ENCODE peak calls at places on chromosomes 16 and 17, in four cellular contexts. C is dorsolateral prefrontal cortex, B is AG04450, X is A673. A is an unnamed sample.

GRCh38 chr17:79374087-79374486 is 236.8 kb downstream of the RBFOX3 start:
- DNase-seq in X (no peak), C (no peak), B (no peak), A (no peak)

GRCh38 chr17:19333736-19334290 is 28.7 kb downstream of the B9D1 start:
- DNase-seq in C (peak), X (no peak), B (no peak), A (no peak)

GRCh38 chr17:43875476-43876147 is 28.6 kb downstream of the CD300LG start:
- DNase-seq in C (no peak), X (no peak), B (no peak), A (no peak)

GRCh38 chr17:76382803-76383644 is 1.4 kb upstream of the SPHK1 start:
- DNase-seq in B (no peak), C (no peak), X (peak), A (no peak)

GRCh38 chr17:29726721-29727252 is 104.1 kb upstream of the CORO6 start:
- DNase-seq in C (no peak), B (no peak), X (peak), A (peak)

GRCh38 chr17:49093131-49093530 is 39.4 kb upstream of the B4GALNT2 start:
- DNase-seq in B (no peak), C (no peak), X (no peak), A (no peak)

GRCh38 chr17:29533976-29534375 is 32.9 kb downstream of the ABHD15 start:
- DNase-seq in C (no peak), X (no peak), B (no peak), A (no peak)

GRCh38 chr17:78130439-78131101 is at the start of gene TMC8:
- DNase-seq in C (no peak), X (no peak), B (no peak), A (no peak)

GRCh38 chr16:2515180-2515803 is 1.5 kb downstream of the ATP6V0C start:
- DNase-seq in C (no peak), X (no peak), B (no peak), A (no peak)

GRCh38 chr16:11708421-11708820 is 34.2 kb downstream of the TXNDC11 start:
- DNase-seq in B (no peak), C (no peak), X (no peak), A (no peak)

GRCh38 chr17:50824429-50824828 is 11.0 kb upstream of the WFIKKN2 start:
- DNase-seq in B (no peak), X (no peak), C (no peak), A (no peak)

DNA sequence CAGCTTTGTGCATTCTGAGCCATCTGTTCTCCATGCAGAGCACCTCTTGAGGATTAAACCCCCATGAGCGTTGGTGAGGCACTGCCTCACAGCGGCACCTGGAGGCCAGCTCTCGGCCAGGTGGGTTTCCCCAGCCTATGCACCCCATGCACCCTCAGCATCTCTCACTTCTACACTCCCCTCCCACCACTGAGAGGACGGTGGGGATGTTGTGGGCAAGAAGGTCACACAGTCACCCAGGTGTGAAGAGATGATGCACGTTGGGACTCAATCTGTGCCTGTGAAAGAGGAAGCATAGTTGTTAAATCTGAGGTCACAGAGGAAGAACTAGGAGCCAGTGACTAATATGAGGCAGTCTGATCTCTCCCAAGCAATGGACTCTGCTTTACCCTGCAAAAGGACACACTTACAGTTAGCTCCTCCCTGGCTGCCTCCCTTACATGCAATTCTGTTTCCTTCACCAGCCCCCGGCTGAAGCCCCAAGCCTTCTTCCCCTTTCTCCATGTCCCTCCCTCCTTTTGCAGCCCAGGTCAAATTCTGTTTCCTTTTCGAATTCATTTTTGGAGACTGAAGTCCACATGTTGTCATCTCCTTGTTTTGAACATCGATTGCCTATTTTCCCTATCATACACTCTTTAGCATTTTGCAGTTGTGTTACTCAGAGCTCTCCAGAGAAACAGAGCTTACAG is 58.5 kb downstream of the HS3ST3B1 start:
- DNase-seq in B (no peak), X (no peak), C (no peak), A (no peak)
- TF ChIP-seq CTCF in B (no peak), X (no peak), C (no peak), A (no peak)

GRCh38 chr17:73585583-73585982 is 58.7 kb downstream of the SDK2 start:
- DNase-seq in X (no peak), B (no peak), C (no peak), A (no peak)
- TF ChIP-seq CTCF in X (peak), B (no peak), C (no peak), A (peak)

GRCh38 chr17:10626378-10626777 is 30.7 kb downstream of the MYH3 start:
- DNase-seq in B (no peak), C (no peak), X (no peak), A (no peak)

GRCh38 chr17:10631701-10632100 is 25.4 kb downstream of the MYH3 start:
- DNase-seq in B (no peak), X (no peak), C (no peak), A (no peak)

GRCh38 chr17:10629706-10630105 is 27.4 kb downstream of the MYH3 start:
- DNase-seq in B (no peak), C (no peak), X (no peak), A (no peak)

GRCh38 chr17:10631048-10631700 is 25.9 kb downstream of the MYH3 start:
- DNase-seq in X (peak), C (no peak), B (no peak), A (no peak)

DNA sequence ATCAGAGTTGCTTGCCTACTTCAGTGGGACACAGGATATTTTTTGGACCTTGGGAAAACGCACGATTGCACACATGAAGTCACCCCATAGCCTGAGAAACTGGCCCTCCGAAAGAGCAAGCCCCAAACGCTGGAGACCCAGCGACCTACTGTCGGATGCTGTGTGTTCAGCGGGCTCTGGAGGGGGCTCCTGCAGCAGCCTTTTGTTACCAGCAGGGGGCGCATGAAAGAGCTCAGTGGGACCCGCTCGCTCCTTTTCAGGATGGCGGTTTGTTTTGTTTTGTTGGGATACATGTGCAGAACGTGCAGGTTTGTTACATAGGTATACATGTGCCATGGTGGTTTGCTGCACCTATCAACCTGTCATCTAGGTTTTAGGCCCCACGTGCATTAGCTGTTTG is 28.4 kb downstream of the MYH3 start:
- DNase-seq in X (peak), C (no peak), B (no peak), A (no peak)
- TF ChIP-seq CTCF in X (peak), C (no peak), B (peak), A (peak)

DNA sequence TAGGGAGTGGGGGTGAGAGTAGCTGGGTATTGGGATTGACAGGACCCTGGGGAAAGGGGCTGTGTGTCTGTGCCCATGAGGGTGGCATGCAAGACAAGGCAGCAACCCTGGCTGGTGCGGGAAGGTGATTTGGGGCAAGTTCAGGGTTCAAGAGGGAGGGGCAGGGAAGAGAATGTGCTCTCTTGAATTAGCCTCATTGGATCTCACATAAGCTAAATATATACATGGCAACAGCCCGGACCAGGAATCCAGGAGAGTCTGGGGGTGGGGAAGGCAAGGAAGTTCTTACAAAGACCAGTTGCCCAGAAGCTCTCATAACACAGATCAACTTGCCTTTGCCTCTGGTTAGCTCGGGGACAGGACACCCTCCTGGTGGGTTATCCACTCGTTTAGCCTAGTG is 73.3 kb downstream of the IRX3 start:
- DNase-seq in B (no peak), X (no peak), C (no peak), A (no peak)
- TF ChIP-seq CTCF in B (no peak), X (no peak), C (no peak), A (no peak)

GRCh38 chr17:63399316-63399715 is 46.8 kb downstream of the CYB561 start:
- DNase-seq in X (no peak), C (no peak), B (no peak), A (no peak)

GRCh38 chr17:63398680-63399079 is 47.4 kb downstream of the CYB561 start:
- DNase-seq in X (no peak), C (no peak), B (no peak), A (no peak)

GRCh38 chr17:63395075-63395815 is 50.9 kb downstream of the CYB561 start:
- DNase-seq in B (no peak), X (no peak), C (no peak), A (no peak)

GRCh38 chr17:63402808-63403207 is 43.3 kb downstream of the CYB561 start:
- DNase-seq in B (peak), X (no peak), C (no peak), A (no peak)

DNA sequence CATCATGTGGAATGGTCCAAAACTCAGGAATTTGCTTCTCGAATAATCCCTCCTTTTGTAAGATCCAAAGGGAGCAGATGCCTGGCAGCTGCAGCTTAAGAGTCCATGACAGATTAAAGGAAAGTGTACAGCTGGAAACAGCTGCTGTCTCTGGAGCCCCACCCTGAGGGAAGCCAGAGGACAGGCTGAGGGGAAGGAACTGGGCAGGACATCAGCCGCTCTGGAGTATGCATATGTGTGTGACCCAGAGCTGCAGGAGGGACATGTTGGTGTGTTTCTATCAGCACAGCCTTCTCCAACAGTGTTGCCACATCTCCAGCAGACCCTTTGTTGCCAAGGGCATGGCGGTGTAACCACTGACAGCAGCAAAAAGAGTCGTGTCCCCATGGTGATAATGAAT is 46.2 kb downstream of the CYB561 start:
- DNase-seq in C (no peak), B (no peak), X (peak), A (no peak)
- TF ChIP-seq CTCF in C (no peak), B (no peak), X (no peak), A (no peak)

GRCh38 chr17:47840742-47841487 is at the start of gene SCRN2:
- DNase-seq in X (peak), B (peak), C (peak), A (peak)

GRCh38 chr17:47838636-47839035 is 2.4 kb downstream of the SCRN2 start:
- DNase-seq in C (no peak), X (no peak), B (no peak), A (no peak)

GRCh38 chr17:47837401-47838039 is 3.6 kb downstream of the SCRN2 start:
- DNase-seq in B (no peak), X (no peak), C (no peak), A (no peak)

GRCh38 chr17:47839899-47840741 is 953 bp downstream of the SCRN2 start:
- DNase-seq in B (no peak), X (no peak), C (no peak), A (no peak)

GRCh38 chr17:47839071-47839470 is 2.0 kb downstream of the SCRN2 start:
- DNase-seq in C (no peak), X (no peak), B (no peak), A (no peak)
- TF ChIP-seq CTCF in C (no peak), X (no peak), B (no peak), A (no peak)

DNA sequence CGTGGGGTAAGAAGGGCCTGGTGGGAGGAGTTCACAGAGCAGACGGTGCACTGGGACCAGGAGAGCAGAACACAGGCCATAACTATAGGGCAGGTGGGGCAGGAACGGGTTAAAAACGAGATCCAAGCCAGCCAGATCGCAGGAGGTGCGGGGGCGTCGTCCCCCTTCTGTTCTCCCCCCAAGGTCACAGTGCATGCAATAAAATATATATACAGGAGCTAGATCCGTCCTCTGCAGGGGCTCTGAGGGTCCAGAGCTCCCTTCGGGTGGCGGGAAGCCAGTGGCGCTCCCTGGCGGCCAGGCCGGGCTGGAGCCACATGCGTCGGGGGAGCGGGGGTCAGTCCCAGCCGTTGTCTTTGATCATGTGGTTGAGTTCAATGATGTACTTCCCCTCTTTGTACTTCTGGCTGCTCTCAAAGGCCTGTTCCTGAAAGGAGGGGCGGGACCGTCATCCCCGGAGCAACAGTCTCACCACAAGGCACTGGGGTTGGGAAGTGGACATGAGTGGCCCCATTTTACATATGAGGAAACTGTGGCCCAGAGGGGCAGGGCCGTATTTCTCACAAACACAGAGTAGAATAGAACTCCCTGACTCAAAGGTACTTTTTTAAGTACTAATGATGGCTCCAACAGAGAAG is 768 bp upstream of the TBX6 start:
- DNase-seq in X (peak), C (peak), B (no peak), A (peak)
- TF ChIP-seq CTCF in X (peak), C (peak), B (peak), A (peak)